ENCODE peak calls at places on chromosomes 1 and 21, in four cellular contexts. O is fibroblast of lung, S is left cardiac atrium, A is HCEC 1CT. T is an unnamed sample.

GRCh38 chr1:43570307-43570706 is 39.6 kb downstream of the PTPRF start:
- DNase-seq in O (no peak), S (no peak), A (no peak), T (no peak)

GRCh38 chr1:24643362-24644346 is 552 bp downstream of the SRRM1 start:
- DNase-seq in O (no peak), S (no peak), A (peak), T (no peak)

GRCh38 chr1:19325368-19325957 is 13.3 kb downstream of the SLC66A1 start:
- DNase-seq in O (no peak), S (no peak), A (no peak), T (no peak)

GRCh38 chr1:15056515-15057285 is 96.8 kb upstream of the TMEM51 start:
- DNase-seq in O (peak), S (no peak), A (peak), T (no peak)

GRCh38 chr1:221117548-221117951 is 238.3 kb downstream of the HLX start:
- DNase-seq in O (peak), S (peak), A (peak), T (peak)

GRCh38 chr1:64469121-64469520 is 808 bp upstream of the CACHD1 start:
- DNase-seq in O (no peak), S (no peak), A (no peak), T (no peak)

GRCh38 chr21:25907573-25908275 is 173.0 kb downstream of the GABPA start:
- DNase-seq in O (peak), S (no peak), A (no peak), T (no peak)

GRCh38 chr21:44800103-44800502 is 1.5 kb downstream of the UBE2G2 start:
- DNase-seq in O (peak), S (no peak), A (peak), T (no peak)

GRCh38 chr1:174428033-174428432 is 19.7 kb upstream of the GPR52 start:
- DNase-seq in O (peak), S (no peak), A (no peak), T (no peak)

GRCh38 chr1:13964768-13965167 is 264.8 kb downstream of the PRDM2 start:
- DNase-seq in O (no peak), S (no peak), A (no peak), T (no peak)

GRCh38 chr1:81432089-81432488 is 368.6 kb upstream of the ADGRL2 start:
- DNase-seq in O (peak), S (no peak), A (no peak), T (no peak)